ENCODE peak calls at places on chromosomes 4 and X, in ten cellular contexts. R is NCI-H1417 treated with DMSO at 0.1 percent for 48 hours; Q is neuronal stem cell; Y is stimulated activated effector memory CD8-positive, alpha-beta T cell treated with anti-CD3 and anti-CD28 coated beads, Interleukin-12 subunit alpha, Interleukin-12 subunit beta, amount 100 ng/mL, for 72 hours; F is GM06990; J is smooth muscle cell of the brain vasculature; M is NCI-H774; H is endothelial cell; O is NCI-H2081 treated with DMSO at 0.1 percent for 48 hours; A is brain microvascular endothelial cell. Z is an unnamed sample.

GRCh38 chrX:39760930-39761329 is 336.8 kb downstream of the BCOR start:
- DNase-seq in M (no peak), H (no peak), R (no peak), O (no peak), Y (no peak), A (no peak), F (no peak), Q (no peak), J (no peak), Z (no peak)

GRCh38 chrX:39163585-39163984 is 362.3 kb downstream of the MID1IP1 start:
- DNase-seq in O (no peak), F (no peak), J (no peak), Y (no peak), A (no peak), R (no peak), H (no peak), M (no peak), Q (no peak), Z (no peak)

GRCh38 chrX:2769615-2770014 is 17.8 kb downstream of the XG start:
- DNase-seq in Q (no peak), H (no peak), R (no peak), A (no peak), Y (no peak), J (no peak), M (no peak), O (no peak), F (no peak), Z (no peak)

GRCh38 chrX:53186363-53186762 is 38.6 kb downstream of the KDM5C start:
- DNase-seq in H (no peak), A (peak), M (no peak), J (no peak), R (no peak), F (no peak), O (no peak), Y (no peak), Q (no peak), Z (no peak)

GRCh38 chrX:71450433-71451106 is 82.3 kb upstream of the OGT start:
- DNase-seq in A (no peak), R (no peak), Y (no peak), M (no peak), H (no peak), J (no peak), F (no peak), O (no peak), Q (no peak), Z (no peak)

GRCh38 chr4:185965456-185966384 is 103.2 kb upstream of the TLR3 start:
- DNase-seq in R (no peak), J (no peak), Q (no peak), A (no peak), F (peak), O (no peak), M (no peak), Y (no peak), H (no peak), Z (peak)

GRCh38 chr4:106266201-106266600 is 49.8 kb downstream of the TBCK start:
- DNase-seq in Y (no peak), M (no peak), O (no peak), H (no peak), R (no peak), F (no peak), J (peak), A (peak), Q (no peak), Z (peak)

GRCh38 chrX:120560405-120560841 is 339 bp downstream of the CUL4B start:
- DNase-seq in Y (peak), R (no peak), Q (no peak), F (no peak), A (peak), H (peak), M (no peak), O (no peak), J (peak), Z (no peak)

GRCh38 chr4:119314356-119314755 is 7.6 kb downstream of the FABP2 start:
- DNase-seq in H (peak), Q (no peak), A (no peak), F (no peak), O (peak), M (no peak), Y (no peak), R (peak), J (no peak), Z (no peak)

GRCh38 chr4:154506253-154506652 is 14.7 kb upstream of the DCHS2 start:
- DNase-seq in F (no peak), R (no peak), Y (no peak), J (peak), A (peak), M (no peak), Q (peak), O (no peak), H (no peak), Z (no peak)

GRCh38 chrX:111407948-111408347 is 4.0 kb downstream of the DCX start:
- DNase-seq in F (no peak), Q (no peak), H (no peak), R (no peak), J (no peak), O (no peak), Y (no peak), A (no peak), M (no peak), Z (no peak)

GRCh38 chr4:140359571-140360427 is 13.6 kb upstream of the SCOC start:
- DNase-seq in R (peak), Q (peak), F (peak), A (peak), M (peak), H (peak), O (peak), Y (peak), J (peak), Z (no peak)

GRCh38 chrX:13374364-13374763 is 54.5 kb upstream of the ATXN3L start:
- DNase-seq in A (no peak), J (no peak), O (no peak), Q (no peak), Y (no peak), H (no peak), M (no peak), F (no peak), R (no peak), Z (no peak)

Z was measured in GM12878.